ENCODE peak calls at places on chromosomes 3 and 15, in nine cellular contexts. S is kidney; P is AG08396; A is activated CD4-positive, alpha-beta T cell treated with anti-CD3 and anti-CD28 coated beads, Interleukin-2, amount 50 U/mL, for 24 hours; H is NT2/D1; Z is HFFc6; K is Calu3; O is right lobe of liver; J is GM10248. V is an unnamed sample.

GRCh38 chr15:65400760-65401606 is 21.8 kb downstream of the IGDCC4 start:
- DNase-seq in H (peak; percentile 92), A (no peak), J (peak; percentile 85), P (peak; percentile 88), O (peak; percentile 58), S (peak; percentile 77), K (peak; percentile 89), Z (peak; percentile 39), V (peak; percentile 78)

GRCh38 chr3:8576841-8577553 is 67.6 kb downstream of the SSUH2 start:
- DNase-seq in J (no peak), A (no peak), H (no peak), P (peak; percentile 69), K (no peak), S (peak; percentile 75), O (no peak), Z (peak; percentile 88), V (no peak)

GRCh38 chr3:58560771-58561311 is 16.4 kb downstream of the FAM107A start:
- DNase-seq in O (no peak), K (peak; percentile 65), H (peak; percentile 94), Z (peak; percentile 98), A (no peak), S (peak; percentile 23), J (no peak), P (peak; percentile 89), V (no peak)

GRCh38 chr3:170233532-170233931 is 11.3 kb downstream of the PRKCI start:
- DNase-seq in O (no peak), S (no peak), J (no peak), P (peak; percentile 42), K (peak; percentile 66), A (no peak), Z (peak; percentile 74), H (no peak), V (no peak)

GRCh38 chr15:76340198-76340801 is 3.7 kb downstream of the ISL2 start:
- DNase-seq in P (peak; percentile 60), S (peak; percentile 72), Z (peak; percentile 13), A (no peak), H (no peak), O (no peak), K (no peak), J (peak; percentile 40), V (peak; percentile 65)

GRCh38 chr15:34795267-34796081 is at the start of gene ACTC1:
- DNase-seq in O (peak; percentile 54), K (peak; percentile 39), P (peak; percentile 89), J (no peak), S (peak; percentile 82), A (no peak), Z (peak; percentile 42), H (no peak), V (no peak)

GRCh38 chr15:51368751-51369450 is 27.4 kb downstream of the GLDN start:
- DNase-seq in S (no peak), J (no peak), Z (peak; percentile 65), O (no peak), K (no peak), A (no peak), P (peak; percentile 57), H (no peak), V (no peak)

GRCh38 chr15:82540984-82541431 is 751 bp upstream of the RPS17 start:
- DNase-seq in O (no peak), A (no peak), K (peak; percentile 16), J (no peak), S (peak; percentile 77), P (peak; percentile 26), H (no peak), Z (no peak), V (no peak)

GRCh38 chr15:78059110-78059839 is 18.2 kb downstream of the TBC1D2B start:
- DNase-seq in A (no peak), J (no peak), S (no peak), P (no peak), Z (no peak), H (no peak), K (no peak), O (no peak), V (no peak)

GRCh38 chr3:168467085-168467714 is 371.5 kb upstream of the GOLIM4 start:
- DNase-seq in Z (no peak), J (peak; percentile 28), S (no peak), K (peak; percentile 52), P (peak; percentile 12), A (no peak), H (peak; percentile 32), O (no peak), V (no peak)

GRCh38 chr3:172751188-172751571 is 654 bp downstream of the ECT2 start:
- DNase-seq in J (peak; percentile 20), Z (peak; percentile 3), A (no peak), H (no peak), S (no peak), P (peak; percentile 20), O (no peak), K (no peak), V (no peak)

GRCh38 chr3:127819086-127819485 is 3.2 kb downstream of the MGLL start:
- DNase-seq in K (peak; percentile 63), J (no peak), Z (no peak), P (no peak), A (no peak), H (no peak), S (no peak), O (no peak), V (no peak)

GRCh38 chr15:70566989-70567388 is 196.4 kb downstream of the UACA start:
- DNase-seq in Z (no peak), P (no peak), J (no peak), A (no peak), S (no peak), H (no peak), O (no peak), K (no peak), V (no peak)

GRCh38 chr3:53531749-53532148 is 37.3 kb downstream of the CACNA1D start:
- DNase-seq in A (no peak), P (no peak), H (no peak), S (no peak), O (no peak), J (no peak), Z (no peak), K (peak; percentile 57), V (no peak)

GRCh38 chr15:70319466-70319865 is 221.7 kb upstream of the TLE3 start:
- DNase-seq in P (no peak), H (no peak), Z (no peak), K (no peak), S (no peak), O (no peak), J (peak; percentile 70), A (no peak), V (peak; percentile 48)

GRCh38 chr3:137762674-137763593 is 1.2 kb upstream of the SOX14 start:
- DNase-seq in K (no peak), Z (no peak), P (peak; percentile 3), A (no peak), S (no peak), J (no peak), H (no peak), O (no peak), V (no peak)

GRCh38 chr15:67897646-67898045 is 57.8 kb upstream of the RNU6-1 start:
- DNase-seq in K (no peak), J (no peak), A (no peak), Z (no peak), O (no peak), H (no peak), S (no peak), P (no peak), V (no peak)

GRCh38 chr15:69656271-69657030 is 203.8 kb downstream of the RPLP1 start:
- DNase-seq in H (no peak), O (no peak), A (no peak), K (no peak), S (no peak), J (peak; percentile 3), P (no peak), Z (no peak), V (no peak)

GRCh38 chr15:75161788-75162414 is 39.8 kb upstream of the C15orf39 start:
- DNase-seq in S (no peak), O (peak; percentile 44), J (no peak), K (no peak), P (no peak), H (no peak), A (no peak), Z (no peak), V (no peak)

GRCh38 chr3:144314946-144315345 is 343.3 kb downstream of the DIPK2A start:
- DNase-seq in J (no peak), H (no peak), K (no peak), Z (no peak), P (no peak), A (no peak), S (no peak), O (no peak), V (no peak)

GRCh38 chr3:14862661-14863230 is 44.0 kb downstream of the FGD5 start:
- DNase-seq in S (no peak), P (no peak), O (no peak), A (no peak), K (no peak), Z (no peak), J (no peak), H (no peak), V (no peak)

GRCh38 chr15:67210555-67211168 is 43.8 kb downstream of the AAGAB start:
- DNase-seq in H (no peak), J (no peak), A (no peak), O (no peak), P (no peak), Z (no peak), K (no peak), S (no peak), V (no peak)

GRCh38 chr3:36501568-36502075 is 121.3 kb downstream of the STAC start:
- DNase-seq in A (no peak), K (no peak), S (no peak), Z (no peak), J (no peak), P (no peak), O (no peak), H (no peak), V (no peak)

GRCh38 chr3:15360786-15361493 is 28.6 kb upstream of the SH3BP5 start:
- DNase-seq in J (no peak), O (no peak), H (no peak), Z (peak; percentile 43), S (no peak), K (no peak), A (no peak), P (no peak), V (no peak)

GRCh38 chr15:68789921-68790575 is 30.6 kb downstream of the ANP32A start:
- DNase-seq in S (no peak), A (no peak), J (no peak), O (no peak), Z (no peak), P (peak; percentile 32), H (peak; percentile 95), K (no peak), V (no peak)

GRCh38 chr3:62335196-62335595 is 38.2 kb downstream of the FEZF2 start:
- DNase-seq in P (no peak), S (no peak), H (no peak), J (no peak), A (no peak), Z (no peak), O (no peak), K (no peak), V (no peak)

GRCh38 chr3:908839-909238 is 184.0 kb upstream of the CNTN6 start:
- DNase-seq in A (no peak), Z (no peak), S (no peak), P (no peak), K (no peak), J (no peak), O (no peak), H (peak; percentile 3), V (no peak)

GRCh38 chr3:65685621-65686020 is 353.1 kb downstream of the MAGI1 start:
- DNase-seq in A (no peak), Z (no peak), P (no peak), O (no peak), K (no peak), J (no peak), H (no peak), S (no peak), V (no peak)

GRCh38 chr15:71238926-71239325 is 123.7 kb downstream of the THSD4 start:
- DNase-seq in O (no peak), K (no peak), Z (no peak), H (peak; percentile 13), A (no peak), J (no peak), P (no peak), S (no peak), V (no peak)

GRCh38 chr3:148079370-148079769 is 618.3 kb upstream of the AGTR1 start:
- DNase-seq in K (no peak), P (peak; percentile 6), Z (no peak), A (no peak), H (no peak), O (no peak), J (no peak), S (no peak), V (no peak)

GRCh38 chr3:145815707-145816413 is 345.1 kb downstream of the PLOD2 start:
- DNase-seq in P (no peak), O (no peak), J (no peak), H (peak; percentile 77), K (no peak), A (no peak), Z (no peak), S (no peak), V (no peak)

V was measured in GM19239.